ENCODE peak calls at places on chromosomes 5 and 9, in six cellular contexts. Z is OCI-LY7; E is PC-9; L is gastrocnemius medialis; G is A549; F is CD8-positive, alpha-beta memory T cell. M is an unnamed sample. For H3K9me3, the result is how much of the 10 kb centered on the place peaks cover.

GRCh38 chr5:97929383-97929782 is 746.3 kb upstream of the RIOK2 start:
- DNase-seq in Z (no peak), F (no peak), E (no peak), L (no peak), G (no peak), M (no peak)

GRCh38 chr9:88789785-88790184 is 201.5 kb upstream of the S1PR3 start:
- DNase-seq in Z (no peak), E (no peak), G (no peak), F (no peak), L (no peak), M (no peak)

GRCh38 chr9:110602281-110602680 is 22.7 kb upstream of the SVEP1 start:
- DNase-seq in Z (no peak), E (peak), G (no peak), F (no peak), L (no peak), M (no peak)

GRCh38 chr5:168951341-168951740 is 349.6 kb downstream of the SLIT3 start:
- DNase-seq in E (no peak), G (no peak), L (no peak), F (no peak), Z (no peak), M (no peak)

GRCh38 chr9:126754436-126755324 is 50.2 kb upstream of the ZBTB43 start:
- DNase-seq in G (no peak), Z (no peak), E (no peak), F (no peak), L (no peak), M (no peak)

GRCh38 chr9:104279535-104280215 is 185.6 kb downstream of the SMC2 start:
- DNase-seq in L (no peak), F (no peak), G (no peak), E (no peak), Z (no peak), M (no peak)

GRCh38 chr9:70491798-70492736 is 77.6 kb upstream of the KLF9 start:
- DNase-seq in E (no peak), Z (no peak), L (no peak), G (no peak), F (no peak), M (no peak)

GRCh38 chr5:172913117-172913850 is 45.9 kb upstream of the RPL26L1 start:
- DNase-seq in L (no peak), G (no peak), F (no peak), E (no peak), Z (no peak), M (no peak)

GRCh38 chr9:114282507-114282906 is 40.4 kb upstream of the ORM1 start:
- DNase-seq in F (no peak), L (no peak), G (no peak), E (no peak), Z (no peak), M (no peak)

GRCh38 chr9:108478871-108479332 is 376.9 kb downstream of the ACTL7B start:
- DNase-seq in Z (no peak), G (peak), F (no peak), E (no peak), L (peak), M (no peak)

GRCh38 chr5:103981592-103981991 is 419.0 kb upstream of the NUDT12 start:
- DNase-seq in Z (no peak), G (no peak), L (no peak), F (no peak), E (no peak), M (no peak)

DNA sequence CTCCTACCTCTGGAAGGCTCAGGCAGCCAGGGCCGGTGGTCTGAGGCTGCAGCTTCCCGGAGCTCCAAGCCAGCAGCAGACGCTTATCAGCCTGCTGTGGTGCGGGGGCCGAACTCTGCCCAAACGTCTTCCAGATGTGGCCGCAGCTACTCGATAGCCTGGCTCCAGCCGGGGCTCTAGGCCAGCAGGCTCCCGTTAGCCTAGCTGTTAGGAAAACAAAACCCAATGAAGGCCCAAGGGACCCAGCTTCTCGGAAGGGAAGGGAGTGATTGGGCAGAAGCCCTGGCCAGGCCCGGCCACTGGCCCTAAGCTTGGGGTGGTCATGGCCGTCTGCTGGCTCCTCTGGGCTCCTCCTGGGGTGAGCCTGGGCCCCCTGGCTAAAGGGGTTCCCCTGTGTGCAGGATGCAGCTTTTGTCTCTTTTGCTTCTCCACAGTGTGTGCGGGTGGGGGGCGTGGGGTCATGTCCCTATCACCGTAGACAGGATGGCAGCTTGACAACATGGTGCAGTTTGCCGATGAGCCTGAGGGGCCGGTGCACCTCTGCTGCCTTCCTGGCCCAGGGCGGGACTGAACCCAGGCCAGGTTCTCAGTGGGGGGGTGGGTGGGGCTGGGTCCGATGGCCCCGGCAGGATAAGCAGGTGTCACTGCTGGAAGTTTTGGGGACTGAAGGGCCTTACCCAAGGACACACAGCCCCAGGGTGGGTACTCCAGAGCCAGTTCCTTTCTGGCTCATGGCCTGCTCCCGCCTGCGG is 18.7 kb downstream of the MYMK start:
- DNase-seq in E (no peak), L (no peak), G (no peak), Z (no peak), F (no peak), M (no peak)
- H3K27ac ChIP-seq in E (no peak), L (no peak), G (no peak), Z (no peak), F (no peak), M (no peak)

GRCh38 chr9:96769989-96770388 is 7.9 kb downstream of the ZNF510 start:
- DNase-seq in E (no peak), Z (no peak), G (no peak), L (no peak), F (no peak), M (no peak)

GRCh38 chr9:96766199-96766598 is 11.7 kb downstream of the ZNF510 start:
- DNase-seq in E (no peak), F (no peak), G (no peak), L (no peak), Z (no peak), M (no peak)

DNA sequence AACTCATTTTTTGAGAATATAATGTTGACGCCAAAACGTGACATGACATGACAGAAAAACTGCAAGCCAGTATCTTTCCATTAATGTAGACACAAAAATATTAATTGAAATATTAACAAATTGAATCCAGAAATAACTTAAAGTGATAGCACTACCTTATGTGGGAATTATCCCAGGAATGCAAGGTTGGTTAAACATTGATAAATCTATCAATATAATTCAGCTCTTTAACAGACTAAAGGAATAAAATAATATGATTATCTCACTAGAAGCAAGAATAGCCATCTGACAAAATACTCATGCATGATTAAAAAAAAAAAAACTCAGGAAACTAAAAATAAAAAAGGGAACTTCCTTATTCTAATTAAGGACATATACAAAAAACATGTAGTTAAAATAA is 6.8 kb downstream of the ZNF510 start:
- DNase-seq in L (no peak), E (no peak), Z (no peak), F (no peak), G (no peak), M (no peak)
- H3K9me3 ChIP-seq in L (under half), E (half or more), Z (half or more), F (under half), G (half or more), M (under half)

DNA sequence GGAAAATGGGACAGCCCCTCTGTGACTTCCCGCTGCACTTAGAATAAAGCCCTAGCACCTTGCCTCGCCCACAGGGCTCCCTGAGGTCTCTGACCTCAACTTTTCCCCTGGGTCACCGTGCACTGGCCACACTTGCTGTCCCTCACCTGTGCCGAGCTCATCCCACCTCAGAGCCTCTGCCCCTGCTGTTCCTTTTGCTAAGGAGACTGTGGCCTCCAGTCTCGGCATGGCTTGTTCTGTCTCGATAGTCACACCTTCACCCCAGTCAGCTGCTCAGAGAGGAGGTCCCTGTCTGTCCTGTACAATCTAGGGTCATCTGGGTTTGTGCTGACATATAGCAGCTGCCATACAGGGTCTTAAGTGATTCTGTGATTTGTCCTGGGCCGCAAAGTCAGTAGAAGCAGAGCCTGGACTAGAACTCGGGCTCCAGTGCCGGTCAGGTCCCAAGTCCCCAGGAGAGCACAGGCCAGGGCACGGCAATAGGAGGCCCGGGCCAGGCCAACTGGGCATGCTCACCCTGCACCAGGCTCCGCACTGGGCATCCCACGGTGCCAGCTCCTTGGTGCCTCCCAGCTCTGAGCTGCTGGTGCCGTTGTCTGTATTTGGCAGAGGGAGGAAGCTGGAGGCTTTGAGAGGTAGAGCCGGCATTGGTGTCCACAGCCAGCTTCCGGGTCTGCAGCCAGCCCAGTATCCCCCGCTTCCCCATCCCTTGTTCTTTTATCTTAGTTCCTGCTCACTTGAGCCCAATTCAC is 35.2 kb downstream of the NCS1 start:
- DNase-seq in L (no peak), Z (no peak), E (no peak), F (no peak), G (no peak), M (no peak)
- H3K27ac ChIP-seq in L (no peak), Z (no peak), E (no peak), F (no peak), G (no peak), M (no peak)

DNA sequence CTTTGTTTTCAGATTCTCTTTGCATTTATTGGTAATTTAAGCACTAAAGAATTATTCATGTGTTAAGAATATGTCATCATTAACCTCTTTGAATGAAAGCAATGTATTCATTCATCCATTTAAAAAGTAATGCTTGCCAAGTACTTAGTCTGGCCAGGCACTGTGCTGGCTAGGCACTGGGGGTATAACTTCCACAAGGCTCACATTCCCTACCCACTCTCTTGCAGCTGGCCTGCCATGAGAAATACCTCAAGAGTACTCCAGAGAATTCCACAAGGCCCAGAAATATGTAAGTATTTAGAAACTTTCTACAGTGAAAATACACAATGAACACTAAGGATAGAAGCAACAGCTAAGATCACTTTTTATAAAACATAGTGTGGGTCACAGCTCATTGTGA is 25.4 kb downstream of the ZNF300 start:
- DNase-seq in L (no peak), F (no peak), G (no peak), E (no peak), Z (no peak), M (no peak)
- H3K9me3 ChIP-seq in L (under half), F (under half), G (under half), E (under half), Z (under half), M (under half)

GRCh38 chr9:137457406-137458193 is 1.5 kb downstream of the NSMF start:
- DNase-seq in G (no peak), F (no peak), L (no peak), Z (no peak), E (no peak), M (no peak)
- H3K27ac ChIP-seq in G (no peak), F (no peak), L (no peak), Z (no peak), E (no peak), M (no peak)

DNA sequence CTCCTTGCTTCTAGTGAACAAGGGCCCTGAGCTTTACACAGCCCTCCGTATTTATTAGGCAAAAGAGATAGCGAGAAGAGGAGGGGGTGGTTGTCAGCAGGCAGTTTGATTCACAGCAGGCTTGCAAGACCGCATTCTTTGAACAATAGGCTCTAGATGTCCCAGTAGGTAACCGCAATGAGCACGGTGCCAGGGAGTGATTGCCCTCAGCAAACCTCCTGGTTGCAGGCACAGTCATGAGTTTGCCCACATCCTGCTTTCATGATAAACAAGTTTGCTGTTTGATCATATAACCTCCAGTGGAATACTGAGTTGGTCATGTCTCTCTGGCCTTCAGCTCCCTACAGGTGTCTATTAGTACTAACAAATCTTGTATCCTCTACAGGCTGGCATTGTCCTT is 66.1 kb downstream of the CACNA1B start:
- DNase-seq in Z (no peak), L (no peak), F (no peak), G (no peak), E (no peak), M (no peak)
- H3K9me3 ChIP-seq in Z (under half), L (under half), F (under half), G (under half), E (under half), M (under half)

M was measured in effector memory CD4-positive, alpha-beta T cell.